ENCODE peak calls at places on chromosomes 5 and 9, in eight cellular contexts. L is naive thymus-derived CD8-positive, alpha-beta T cell; F is WTC11; C is H1; K is activated T-helper 1 cell treated with Interleukin-2 at 50 U/mL for 16 hours; T is BE2C; J is hypothalamus; O is neural crest cell. X is an unnamed sample.

GRCh38 chr5:127988149-127988755 is 95.3 kb upstream of the SLC12A2 start:
- DNase-seq in L (no peak), F (no peak), C (no peak), J (no peak), O (no peak), T (peak; percentile 15), K (no peak), X (no peak)

GRCh38 chr5:110590187-110590586 is 136.3 kb downstream of the TMEM232 start:
- DNase-seq in F (no peak), L (no peak), K (no peak), J (no peak), O (no peak), T (no peak), C (no peak), X (peak; percentile 12)

GRCh38 chr5:147935032-147935431 is 28.7 kb upstream of the C5orf46 start:
- DNase-seq in T (no peak), K (no peak), L (no peak), C (peak; percentile 15), J (no peak), O (no peak), F (no peak), X (no peak)

GRCh38 chr5:94691270-94691669 is 72.8 kb downstream of the SLF1 start:
- DNase-seq in T (no peak), J (no peak), F (no peak), C (no peak), K (no peak), O (no peak), L (no peak), X (no peak)

GRCh38 chr9:128887914-128888350 is 6.0 kb downstream of the LRRC8A start:
- DNase-seq in O (no peak), C (peak; percentile 70), K (no peak), F (peak; percentile 81), T (no peak), L (no peak), J (no peak), X (peak; percentile 93)

GRCh38 chr9:109035684-109036423 is 22.6 kb upstream of the CTNNAL1 start:
- DNase-seq in O (no peak), L (no peak), T (no peak), K (no peak), F (no peak), J (no peak), C (no peak), X (no peak)

GRCh38 chr9:87498816-87499454 is 1.3 kb downstream of the DAPK1 start:
- DNase-seq in C (no peak), K (no peak), F (no peak), T (peak; percentile 29), O (peak; percentile 5), J (no peak), L (no peak), X (no peak)

GRCh38 chr9:33751536-33752129 is 43.7 kb upstream of the PRSS3 start:
- DNase-seq in J (no peak), T (no peak), C (no peak), O (no peak), K (no peak), L (no peak), F (no peak), X (no peak)

GRCh38 chr9:106954974-106955850 is 92.2 kb downstream of the ZNF462 start:
- DNase-seq in F (no peak), C (no peak), K (no peak), O (no peak), L (no peak), T (no peak), J (no peak), X (no peak)

GRCh38 chr5:134586866-134587524 is 45.6 kb downstream of the SAR1B start:
- DNase-seq in K (peak; percentile 65), C (peak; percentile 81), J (peak; percentile 66), L (peak; percentile 79), O (peak; percentile 78), F (peak; percentile 95), T (peak; percentile 92), X (peak; percentile 92)

GRCh38 chr5:15715535-15715934 is 215.6 kb downstream of the FBXL7 start:
- DNase-seq in O (no peak), K (no peak), J (no peak), C (no peak), T (no peak), L (no peak), F (no peak), X (no peak)

GRCh38 chr5:59863777-59864176 is 29.7 kb downstream of the PDE4D start:
- DNase-seq in K (no peak), O (no peak), J (no peak), C (no peak), F (no peak), L (no peak), T (no peak), X (no peak)

GRCh38 chr5:159091051-159091450 is 8.7 kb downstream of the EBF1 start:
- DNase-seq in T (peak; percentile 54), F (no peak), K (no peak), L (no peak), O (no peak), J (no peak), C (no peak), X (no peak)